ENCODE peak calls at places on chromosome 6, in six cellular contexts. N is fibroblast of pulmonary artery, H is HepG2, S is lower leg skin, Q is WTC11, A is IMR-90. Y is an unnamed sample.

GRCh38 chr6:168031411-168032382 is 34.2 kb downstream of the KIF25 start:
- DNase-seq in N (no peak), H (no peak), S (peak; percentile 21), Q (no peak), A (peak; percentile 64), Y (no peak)

GRCh38 chr6:159982726-159983506 is 14.0 kb downstream of the IGF2R start:
- DNase-seq in N (peak; percentile 81), H (no peak), S (no peak), Q (no peak), A (peak; percentile 33), Y (no peak)

GRCh38 chr6:2155206-2155605 is 90.2 kb downstream of the GMDS start:
- DNase-seq in N (no peak), H (no peak), S (no peak), Q (no peak), A (no peak), Y (no peak)

GRCh38 chr6:44073612-44074382 is 53.5 kb downstream of the MRPL14 start:
- DNase-seq in N (peak; percentile 14), H (no peak), S (no peak), Q (no peak), A (no peak), Y (no peak)

GRCh38 chr6:150939399-150939798 is 73.9 kb downstream of the MTHFD1L start:
- DNase-seq in N (no peak), H (no peak), S (no peak), Q (no peak), A (no peak), Y (no peak)

GRCh38 chr6:166637001-166637400 is 9.9 kb upstream of the RPS6KA2 start:
- DNase-seq in N (no peak), H (no peak), S (no peak), Q (no peak), A (no peak), Y (no peak)

GRCh38 chr6:111563581-111563980 is 42.1 kb downstream of the TRAF3IP2 start:
- DNase-seq in N (no peak), H (no peak), S (no peak), Q (no peak), A (no peak), Y (no peak)

GRCh38 chr6:15615837-15616236 is 47.0 kb downstream of the DTNBP1 start:
- DNase-seq in N (no peak), H (peak; percentile 59), S (no peak), Q (no peak), A (peak; percentile 40), Y (no peak)

GRCh38 chr6:99308788-99309187 is 40.7 kb downstream of the FAXC start:
- DNase-seq in N (no peak), H (no peak), S (no peak), Q (no peak), A (no peak), Y (no peak)

GRCh38 chr6:20377623-20378265 is 23.9 kb upstream of the E2F3 start:
- DNase-seq in N (peak; percentile 73), H (no peak), S (no peak), Q (no peak), A (peak; percentile 87), Y (no peak)

GRCh38 chr6:20463396-20463795 is 61.7 kb downstream of the E2F3 start:
- DNase-seq in N (no peak), H (no peak), S (no peak), Q (no peak), A (no peak), Y (no peak)

GRCh38 chr6:105804436-105804835 is 281.7 kb upstream of the PRDM1 start:
- DNase-seq in N (no peak), H (no peak), S (no peak), Q (no peak), A (peak; percentile 88), Y (no peak)

GRCh38 chr6:84733889-84734288 is 30.5 kb downstream of the TBX18 start:
- DNase-seq in N (no peak), H (no peak), S (no peak), Q (no peak), A (no peak), Y (no peak)

GRCh38 chr6:20441236-20441635 is 39.6 kb downstream of the E2F3 start:
- DNase-seq in N (no peak), H (no peak), S (no peak), Q (no peak), A (peak; percentile 18), Y (no peak)

GRCh38 chr6:76818451-76818850 is 644.8 kb downstream of the HTR1B start:
- DNase-seq in N (no peak), H (no peak), S (no peak), Q (no peak), A (no peak), Y (no peak)

GRCh38 chr6:76810286-76810685 is 653.0 kb downstream of the HTR1B start:
- DNase-seq in N (no peak), H (no peak), S (no peak), Q (peak; percentile 50), A (no peak), Y (no peak)

GRCh38 chr6:76817429-76817828 is 645.9 kb downstream of the HTR1B start:
- DNase-seq in N (no peak), H (no peak), S (no peak), Q (no peak), A (no peak), Y (no peak)

DNA sequence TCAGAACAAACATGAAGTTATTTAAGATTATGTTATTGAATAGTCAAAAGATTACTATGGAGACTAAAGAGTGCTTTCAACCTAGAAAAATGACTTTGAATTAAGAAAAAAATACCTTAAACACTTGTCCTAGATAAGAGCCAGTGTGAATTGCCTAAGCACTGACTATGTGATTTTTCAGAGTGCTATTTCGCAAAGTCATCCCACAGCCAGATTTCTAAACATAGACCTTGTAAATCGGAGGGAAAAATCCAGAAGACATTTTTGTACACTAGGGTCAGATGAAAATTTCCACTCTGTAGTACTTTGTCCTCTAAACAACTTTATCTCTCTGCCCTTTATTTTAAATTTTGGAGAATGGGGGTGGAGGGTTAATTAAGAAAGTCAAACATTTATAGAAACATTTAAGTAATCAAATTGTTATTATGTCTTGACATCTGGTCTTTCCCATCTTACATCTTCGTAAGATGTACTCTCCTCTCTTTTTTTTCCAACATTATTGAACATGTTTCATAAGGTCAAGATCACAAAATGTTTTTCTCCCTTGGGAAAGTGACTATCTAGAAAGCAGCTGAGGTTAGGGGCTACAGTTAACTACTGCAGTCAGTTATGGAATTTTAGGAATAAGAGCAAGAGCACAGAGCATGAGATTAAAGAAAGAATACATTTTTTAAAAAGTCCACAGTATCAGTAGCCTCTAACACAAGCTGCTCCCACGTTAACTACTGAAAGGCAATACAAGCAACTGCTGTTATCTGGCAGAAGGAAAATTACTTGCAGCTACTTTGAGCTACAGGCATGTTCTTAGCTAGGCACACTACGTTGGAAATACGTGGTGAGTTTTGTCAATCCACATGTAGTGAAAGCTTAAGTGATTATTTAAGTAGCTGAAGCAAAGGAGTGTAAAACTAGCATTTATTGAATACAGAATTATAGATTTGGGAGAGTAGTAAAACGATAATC is 648.5 kb downstream of the HTR1B start:
- DNase-seq in N (peak; percentile 51), H (no peak), S (no peak), Q (no peak), A (no peak), Y (no peak)
- TF ChIP-seq CTCF in N (no peak), H (no peak), S (no peak), Q (no peak), A (no peak), Y (no peak)

GRCh38 chr6:116553451-116553850 is at the start of gene CALHM4:
- DNase-seq in N (no peak), H (no peak), S (no peak), Q (no peak), A (no peak), Y (no peak)
- TF ChIP-seq CTCF in N (no peak), H (no peak), S (no peak), Q (no peak), A (no peak), Y (no peak)

DNA sequence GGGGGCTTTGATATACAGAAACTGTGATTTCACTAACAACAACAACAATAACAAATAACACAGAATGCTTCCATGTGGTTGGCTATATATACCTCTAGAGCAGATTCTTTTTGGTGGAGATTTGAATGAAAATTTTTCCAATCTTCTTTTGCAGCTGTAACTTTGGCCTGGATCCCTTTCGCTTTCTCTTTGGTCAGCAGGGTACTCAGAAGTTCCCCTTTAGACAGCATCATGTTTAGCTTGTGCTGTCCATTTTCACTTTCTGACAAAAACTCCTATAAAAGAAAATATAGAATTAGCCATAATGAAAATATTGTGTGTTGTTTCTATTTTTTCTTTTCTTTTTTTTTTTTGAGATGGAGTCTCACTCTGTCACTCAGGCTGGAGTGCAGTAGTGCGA is 264.2 kb downstream of the SYNE1 start:
- DNase-seq in N (no peak), H (no peak), S (no peak), Q (no peak), A (no peak), Y (no peak)
- TF ChIP-seq CTCF in N (no peak), H (no peak), S (no peak), Q (no peak), A (no peak), Y (no peak)

DNA sequence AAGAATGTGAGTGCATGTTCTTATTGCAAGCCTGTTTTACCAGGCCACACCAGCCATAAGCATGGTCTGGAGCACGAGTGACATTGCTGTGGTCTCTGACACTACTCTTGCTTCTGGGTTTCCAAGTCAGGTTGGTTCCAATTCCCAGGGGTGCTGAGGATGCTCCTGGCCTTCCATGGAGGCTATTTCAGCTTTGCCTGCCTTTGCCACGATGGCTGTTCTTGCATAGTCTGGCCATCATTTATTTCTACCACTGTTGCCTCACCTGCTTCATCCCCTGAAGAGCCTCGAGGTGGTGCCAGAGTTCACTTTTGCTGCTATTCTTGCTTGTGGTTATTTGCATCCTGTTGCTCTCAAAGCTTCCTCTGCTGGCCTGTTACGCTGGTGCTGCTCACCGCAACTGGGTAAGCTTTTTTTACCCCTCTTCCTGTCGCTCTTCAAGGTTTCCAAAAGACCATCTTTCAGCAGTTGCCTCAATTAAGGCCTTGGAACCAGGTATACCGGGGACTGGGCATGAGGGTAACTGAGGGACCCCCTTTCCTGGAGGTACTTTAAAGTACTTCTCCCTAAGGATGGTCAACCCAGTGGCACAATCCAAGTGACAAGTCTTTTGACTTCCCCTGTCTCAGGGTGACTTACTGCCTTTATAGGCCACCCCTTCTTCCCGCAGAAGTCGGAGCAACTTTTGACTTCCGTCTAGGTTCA is 64.5 kb downstream of the AKAP7 start:
- DNase-seq in N (no peak), H (peak; percentile 63), S (no peak), Q (peak; percentile 61), A (peak; percentile 47), Y (no peak)
- TF ChIP-seq CTCF in N (no peak), H (peak; percentile 84), S (no peak), Q (peak; percentile 46), A (peak; percentile 48), Y (peak; percentile 77)

Y was measured in type B pancreatic cell.